ENCODE peak calls at places on chromosomes 4 and X, in nine cellular contexts. I is Right ventricle myocardium inferior, L is MM.1S, K is NCI-H510A treated with DMSO at 0.1 percent for 48 hours, D is GM23338, E is left colon, C is RWPE1, F is AG10803, G is cerebellar cortex. H is an unnamed sample.

GRCh38 chrX:20217279-20217678 is 49.4 kb downstream of the RPS6KA3 start:
- DNase-seq in C (peak), K (no peak), L (no peak), F (peak), G (peak), I (no peak), D (no peak), E (no peak), H (no peak)

GRCh38 chr4:105179539-105180401 is 33.1 kb downstream of the TET2 start:
- DNase-seq in K (no peak), E (no peak), L (no peak), C (no peak), I (no peak), F (no peak), D (no peak), G (no peak), H (no peak)

GRCh38 chrX:47611926-47612325 is 7.7 kb downstream of the SYN1 start:
- DNase-seq in I (no peak), E (no peak), L (no peak), D (no peak), K (no peak), C (no peak), G (peak), F (no peak), H (no peak)

GRCh38 chr4:102614801-102615200 is 113.6 kb downstream of the NFKB1 start:
- DNase-seq in D (peak), E (no peak), K (no peak), F (no peak), G (no peak), I (no peak), C (no peak), L (no peak), H (no peak)

GRCh38 chr4:150581611-150582010 is 340 bp upstream of the MAB21L2 start:
- DNase-seq in C (no peak), I (peak), F (no peak), E (peak), G (no peak), L (no peak), D (peak), K (no peak), H (no peak)

GRCh38 chrX:40496728-40497127 is 84.0 kb upstream of the ATP6AP2 start:
- DNase-seq in F (peak), D (peak), C (no peak), L (no peak), K (no peak), E (no peak), G (no peak), I (no peak), H (no peak)

GRCh38 chr4:146661368-146661767 is 22.7 kb downstream of the POU4F2 start:
- DNase-seq in F (no peak), L (no peak), G (no peak), E (no peak), C (no peak), I (no peak), K (peak), D (no peak), H (no peak)

GRCh38 chrX:39958850-39959249 is 138.9 kb downstream of the BCOR start:
- DNase-seq in I (no peak), D (no peak), F (no peak), K (no peak), C (no peak), E (no peak), G (no peak), L (no peak), H (no peak)

GRCh38 chrX:38999967-39000745 is 198.9 kb downstream of the MID1IP1 start:
- DNase-seq in L (no peak), C (no peak), E (no peak), D (no peak), I (no peak), G (no peak), F (peak), K (no peak), H (no peak)

GRCh38 chr4:65670331-65671031 is at the start of gene EPHA5:
- DNase-seq in D (peak), C (peak), G (peak), I (peak), K (peak), L (peak), E (peak), F (peak), H (peak)

GRCh38 chrX:69556094-69557011 is 52.2 kb downstream of the NALF2 start:
- DNase-seq in C (peak), K (peak), F (no peak), G (no peak), D (peak), I (no peak), E (no peak), L (no peak), H (no peak)

GRCh38 chr4:78040431-78040830 is 16.7 kb upstream of the FRAS1 start:
- DNase-seq in K (no peak), C (no peak), E (no peak), G (no peak), I (no peak), D (no peak), F (no peak), L (no peak), H (no peak)

GRCh38 chr4:83231620-83232056 is 53.0 kb downstream of the COQ2 start:
- DNase-seq in G (no peak), C (no peak), D (no peak), I (no peak), F (peak), K (no peak), E (no peak), L (peak), H (no peak)

H was measured in NCI-H1417.